ENCODE peak calls at places on chromosome X, in six cellular contexts. One of them, this sample, is unnamed.

GRCh38 chrX:68417651-68418050 is 15.6 kb downstream of the OPHN1 start:
- DNase-seq in K562: no peak
- DNase-seq in GM12892: no peak
- DNase-seq in H1: no peak
- DNase-seq in HepG2: no peak
- DNase-seq in GM12878: no peak
- DNase-seq in this sample: no peak

GRCh38 chrX:8815460-8816065 is 14.4 kb upstream of the FAM9A start:
- DNase-seq in K562: peak
- DNase-seq in GM12892: no peak
- DNase-seq in H1: no peak
- DNase-seq in HepG2: peak
- DNase-seq in GM12878: peak
- DNase-seq in this sample: peak

GRCh38 chrX:149312936-149313432 is 192.1 kb downstream of the IDS start:
- DNase-seq in K562: no peak
- DNase-seq in GM12892: no peak
- DNase-seq in H1: no peak
- DNase-seq in HepG2: no peak
- DNase-seq in GM12878: no peak
- DNase-seq in this sample: no peak

GRCh38 chrX:8971116-8971515 is 62.8 kb downstream of the FAM9B start:
- DNase-seq in K562: no peak
- DNase-seq in GM12892: no peak
- DNase-seq in H1: no peak
- DNase-seq in HepG2: peak
- DNase-seq in GM12878: no peak
- DNase-seq in this sample: no peak

GRCh38 chrX:154797006-154797405 is 8.3 kb downstream of the MPP1 start:
- DNase-seq in K562: no peak
- DNase-seq in GM12892: no peak
- DNase-seq in H1: no peak
- DNase-seq in HepG2: no peak
- DNase-seq in GM12878: no peak
- DNase-seq in this sample: no peak

GRCh38 chrX:70171636-70172035 is 5.6 kb upstream of the DGAT2L6 start:
- DNase-seq in K562: no peak
- DNase-seq in GM12892: no peak
- DNase-seq in H1: no peak
- DNase-seq in HepG2: no peak
- DNase-seq in GM12878: no peak
- DNase-seq in this sample: no peak

GRCh38 chrX:19595036-19595435 is 79.7 kb upstream of the MAP3K15 start:
- DNase-seq in K562: no peak
- DNase-seq in GM12892: no peak
- DNase-seq in H1: no peak
- DNase-seq in HepG2: no peak
- DNase-seq in GM12878: no peak
- DNase-seq in this sample: no peak

GRCh38 chrX:34491126-34491525 is 166.0 kb downstream of the TMEM47 start:
- DNase-seq in K562: no peak
- DNase-seq in GM12892: no peak
- DNase-seq in H1: no peak
- DNase-seq in HepG2: no peak
- DNase-seq in GM12878: no peak
- DNase-seq in this sample: no peak

GRCh38 chrX:9493936-9494335 is 29.1 kb downstream of the TBL1X start:
- DNase-seq in K562: no peak
- DNase-seq in GM12892: no peak
- DNase-seq in H1: no peak
- DNase-seq in HepG2: no peak
- DNase-seq in GM12878: no peak
- DNase-seq in this sample: no peak

GRCh38 chrX:121307441-121307840 is 260.0 kb downstream of the GLUD2 start:
- DNase-seq in K562: no peak
- DNase-seq in GM12892: no peak
- DNase-seq in H1: no peak
- DNase-seq in HepG2: no peak
- DNase-seq in GM12878: peak
- DNase-seq in this sample: no peak

GRCh38 chrX:109374276-109374960 is 107.5 kb downstream of the GUCY2F start:
- DNase-seq in K562: no peak
- DNase-seq in GM12892: no peak
- DNase-seq in H1: no peak
- DNase-seq in HepG2: no peak
- DNase-seq in GM12878: no peak
- DNase-seq in this sample: no peak

GRCh38 chrX:67723580-67724351 is 179.9 kb downstream of the AR start:
- DNase-seq in K562: no peak
- DNase-seq in GM12892: no peak
- DNase-seq in H1: no peak
- DNase-seq in HepG2: no peak
- DNase-seq in GM12878: no peak
- DNase-seq in this sample: no peak

GRCh38 chrX:19183777-19184485 is 61.7 kb upstream of the ADGRG2 start:
- DNase-seq in K562: no peak
- DNase-seq in GM12892: no peak
- DNase-seq in H1: no peak
- DNase-seq in HepG2: no peak
- DNase-seq in GM12878: no peak
- DNase-seq in this sample: no peak

GRCh38 chrX:10902001-10902400 is 209.1 kb upstream of the HCCS start:
- DNase-seq in K562: no peak
- DNase-seq in GM12892: no peak
- DNase-seq in H1: no peak
- DNase-seq in HepG2: peak
- DNase-seq in GM12878: no peak
- DNase-seq in this sample: no peak

GRCh38 chrX:72470593-72471310 is 101.9 kb downstream of the HDAC8 start:
- DNase-seq in K562: peak
- DNase-seq in GM12892: no peak
- DNase-seq in H1: no peak
- DNase-seq in HepG2: no peak
- DNase-seq in GM12878: no peak
- DNase-seq in this sample: no peak

GRCh38 chrX:108323751-108324150 is 114.5 kb downstream of the COL4A6 start:
- DNase-seq in K562: no peak
- DNase-seq in GM12892: no peak
- DNase-seq in H1: no peak
- DNase-seq in HepG2: no peak
- DNase-seq in GM12878: no peak
- DNase-seq in this sample: no peak

GRCh38 chrX:136768469-136769084 is 12.2 kb downstream of the ARHGEF6 start:
- DNase-seq in K562: peak
- DNase-seq in GM12892: no peak
- DNase-seq in H1: peak
- DNase-seq in HepG2: no peak
- DNase-seq in GM12878: no peak
- DNase-seq in this sample: no peak

GRCh38 chrX:135481696-135482179 is 38.7 kb upstream of the INTS6L start:
- DNase-seq in K562: no peak
- DNase-seq in GM12892: no peak
- DNase-seq in H1: no peak
- DNase-seq in HepG2: no peak
- DNase-seq in GM12878: no peak
- DNase-seq in this sample: no peak

GRCh38 chrX:22800360-22800759 is 199.4 kb upstream of the DDX53 start:
- DNase-seq in K562: no peak
- DNase-seq in GM12892: no peak
- DNase-seq in H1: no peak
- DNase-seq in HepG2: no peak
- DNase-seq in GM12878: no peak
- DNase-seq in this sample: no peak

GRCh38 chrX:14712096-14712495 is 160.8 kb downstream of the FANCB start:
- DNase-seq in K562: no peak
- DNase-seq in GM12892: no peak
- DNase-seq in H1: no peak
- DNase-seq in HepG2: peak
- DNase-seq in GM12878: no peak
- DNase-seq in this sample: no peak

GRCh38 chrX:112609631-112610030 is 70.1 kb downstream of the LHFPL1 start:
- DNase-seq in K562: no peak
- DNase-seq in GM12892: no peak
- DNase-seq in H1: no peak
- DNase-seq in HepG2: no peak
- DNase-seq in GM12878: no peak
- DNase-seq in this sample: no peak

GRCh38 chrX:119729408-119730201 is 28.8 kb upstream of the SOWAHD start:
- DNase-seq in K562: peak
- DNase-seq in GM12892: no peak
- DNase-seq in H1: peak
- DNase-seq in HepG2: peak
- DNase-seq in GM12878: peak
- DNase-seq in this sample: no peak

GRCh38 chrX:40055495-40055894 is 42.3 kb downstream of the BCOR start:
- DNase-seq in K562: no peak
- DNase-seq in GM12892: no peak
- DNase-seq in H1: no peak
- DNase-seq in HepG2: no peak
- DNase-seq in GM12878: no peak
- DNase-seq in this sample: no peak

DNA sequence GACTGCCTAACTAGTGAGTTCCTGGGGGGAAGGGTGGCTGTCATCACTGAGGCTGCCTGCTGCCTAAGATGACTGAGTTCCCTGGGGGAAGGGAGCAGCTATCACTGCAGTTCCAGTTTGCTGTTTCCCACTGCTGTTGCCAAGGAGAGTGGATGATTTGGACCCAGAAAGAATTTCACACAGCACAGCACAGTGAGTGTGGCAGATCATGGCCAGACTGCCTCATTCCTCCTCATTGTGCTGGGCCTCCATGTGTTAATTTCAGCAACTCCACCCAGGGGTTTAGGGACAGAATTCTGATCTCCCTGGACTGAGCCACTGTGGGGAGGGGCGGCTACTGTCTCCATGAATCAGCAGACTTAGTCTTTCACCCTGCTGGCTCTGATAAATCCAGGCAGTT is 125.0 kb downstream of the TEX13C start:
- DNase-seq in K562: no peak
- DNase-seq in GM12892: no peak
- DNase-seq in H1: no peak
- DNase-seq in HepG2: no peak
- DNase-seq in GM12878: no peak
- DNase-seq in this sample: no peak
- TF ChIP-seq TAF1 in K562: no peak
- TF ChIP-seq TAF1 in GM12892: no peak
- TF ChIP-seq TAF1 in H1: no peak
- TF ChIP-seq TAF1 in HepG2: no peak
- TF ChIP-seq TAF1 in GM12878: no peak
- TF ChIP-seq TAF1 in this sample: no peak

DNA sequence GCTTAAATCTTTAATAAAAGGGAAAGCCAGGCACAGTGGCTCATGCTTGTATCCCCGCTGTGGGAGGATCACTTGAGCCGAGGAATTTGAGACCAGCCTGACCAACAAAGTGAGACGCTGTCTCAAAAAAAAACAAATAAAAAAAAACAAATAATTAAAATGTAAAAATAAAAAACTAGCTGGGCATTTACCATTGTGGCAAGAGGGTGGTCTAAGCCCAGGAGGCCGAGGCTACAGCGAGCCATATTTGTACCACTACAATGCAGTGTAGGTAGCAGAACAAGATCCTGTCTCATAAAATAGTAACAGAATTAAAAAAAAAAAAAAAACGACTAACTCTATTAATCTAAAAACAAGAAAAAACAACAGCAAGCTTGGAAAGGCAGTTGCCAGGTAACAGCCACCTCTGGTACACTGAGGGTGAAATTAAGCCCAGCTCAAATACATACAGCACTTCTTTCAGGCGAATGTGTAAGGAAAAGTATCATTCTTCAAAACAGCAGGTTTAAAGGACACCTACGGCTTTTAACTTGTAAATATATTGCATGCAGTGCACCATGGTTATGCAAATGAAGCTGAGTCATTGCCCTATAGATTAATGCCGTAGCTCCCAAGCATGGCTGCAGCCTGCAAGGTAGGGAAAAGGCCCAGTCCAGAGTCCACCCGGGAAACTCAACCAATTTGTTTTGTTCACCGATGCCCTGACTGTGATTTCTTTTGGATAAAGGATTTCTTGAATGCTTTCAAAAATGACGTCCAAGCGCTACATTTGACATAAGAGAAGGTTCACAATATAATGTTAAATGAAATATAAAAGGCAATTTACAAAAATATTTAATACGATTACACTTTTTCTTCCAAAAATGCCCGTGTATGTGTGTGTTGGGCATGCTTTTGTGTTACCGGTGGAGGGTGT is 14.5 kb upstream of the TXLNG start:
- DNase-seq in K562: peak
- DNase-seq in GM12892: no peak
- DNase-seq in H1: no peak
- DNase-seq in HepG2: peak
- DNase-seq in GM12878: no peak
- DNase-seq in this sample: no peak
- TF ChIP-seq POLR2A in K562: peak
- TF ChIP-seq POLR2A in GM12892: peak
- TF ChIP-seq POLR2A in H1: no peak
- TF ChIP-seq POLR2A in HepG2: peak
- TF ChIP-seq POLR2A in GM12878: peak
- TF ChIP-seq POLR2A in this sample: peak

DNA sequence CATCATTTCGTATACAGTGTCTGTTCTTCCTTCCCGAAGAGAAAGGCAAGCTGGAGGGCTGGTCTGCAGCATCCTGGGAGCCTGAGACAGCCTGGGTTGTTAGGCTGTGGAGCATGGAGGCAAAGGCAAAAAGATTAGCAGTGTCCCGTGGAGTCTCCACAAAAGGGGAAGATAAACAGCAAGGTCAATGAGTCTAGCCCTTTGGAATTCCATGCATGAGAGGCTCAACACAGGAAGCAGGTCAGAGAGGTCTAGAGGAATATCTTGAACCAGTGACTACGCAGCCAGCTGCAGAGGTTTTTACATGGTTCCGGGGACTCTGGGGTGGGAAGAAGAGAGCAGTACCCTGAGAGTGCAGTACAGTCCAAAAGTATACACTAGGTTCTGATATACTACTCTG is 12.2 kb upstream of the MCF2 start:
- DNase-seq in K562: no peak
- DNase-seq in GM12892: no peak
- DNase-seq in H1: peak
- DNase-seq in HepG2: peak
- DNase-seq in GM12878: no peak
- DNase-seq in this sample: no peak
- TF ChIP-seq TAF1 in K562: no peak
- TF ChIP-seq TAF1 in GM12892: no peak
- TF ChIP-seq TAF1 in H1: no peak
- TF ChIP-seq TAF1 in HepG2: no peak
- TF ChIP-seq TAF1 in GM12878: no peak
- TF ChIP-seq TAF1 in this sample: no peak

DNA sequence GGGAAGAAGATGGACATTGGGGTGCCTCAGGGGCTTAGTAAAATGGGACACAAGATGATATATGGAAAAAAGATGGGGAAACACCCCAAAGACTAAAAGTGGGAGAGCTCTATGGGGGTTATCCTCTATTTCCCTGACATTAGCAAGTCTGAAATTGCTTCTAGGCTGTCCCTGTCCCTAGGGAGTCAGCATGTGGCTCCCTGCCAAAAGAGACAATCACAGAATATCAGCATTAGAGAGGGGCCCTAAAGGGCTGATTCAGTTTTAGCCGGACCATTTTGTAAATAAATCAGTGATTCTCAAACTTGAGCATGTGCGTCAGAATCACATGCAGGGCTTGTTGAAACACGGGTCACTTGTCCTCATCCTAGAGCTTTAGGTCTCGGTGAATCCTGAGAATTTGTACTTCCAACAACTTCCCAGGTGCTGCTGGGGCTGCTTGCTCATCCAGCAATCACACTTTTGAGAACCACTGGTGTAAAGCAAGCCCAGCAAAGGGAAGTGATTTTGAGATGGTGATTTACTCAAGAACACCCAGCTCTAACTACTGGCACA is 165.3 kb upstream of the DGKK start:
- DNase-seq in K562: no peak
- DNase-seq in GM12892: no peak
- DNase-seq in H1: no peak
- DNase-seq in HepG2: no peak
- DNase-seq in GM12878: no peak
- DNase-seq in this sample: no peak
- TF ChIP-seq POLR2A in K562: no peak
- TF ChIP-seq POLR2A in GM12892: no peak
- TF ChIP-seq POLR2A in H1: no peak
- TF ChIP-seq POLR2A in HepG2: no peak
- TF ChIP-seq POLR2A in GM12878: no peak
- TF ChIP-seq POLR2A in this sample: no peak